ENCODE peak calls at places on chromosomes 13 and 19, in seven cellular contexts. B is foreskin fibroblast, C is gastrocnemius medialis, Q is GM12865, L is AG10803, E is tibial nerve, N is cardiac muscle cell. X is an unnamed sample.

GRCh38 chr19:45250216-45250831 is 747 bp upstream of the MARK4 start:
- DNase-seq in B (no peak), C (no peak), Q (no peak), L (no peak), E (no peak), N (no peak), X (no peak)

GRCh38 chr13:113639661-113640262 is 18.2 kb downstream of the ATP4B start:
- DNase-seq in B (no peak), C (no peak), Q (no peak), L (peak; percentile 28), E (no peak), N (no peak), X (no peak)

GRCh38 chr19:31821346-31821745 is 472.1 kb upstream of the TSHZ3 start:
- DNase-seq in B (no peak), C (no peak), Q (no peak), L (no peak), E (no peak), N (no peak), X (no peak)

GRCh38 chr13:113656015-113656588 is 1.9 kb downstream of the ATP4B start:
- DNase-seq in B (no peak), C (peak; percentile 7), Q (no peak), L (no peak), E (no peak), N (no peak), X (no peak)

GRCh38 chr13:45989607-45990006 is 62.9 kb downstream of the ZC3H13 start:
- DNase-seq in B (peak; percentile 63), C (no peak), Q (no peak), L (peak; percentile 82), E (no peak), N (no peak), X (peak; percentile 42)

GRCh38 chr13:95540848-95541247 is 11.7 kb upstream of the CLDN10 start:
- DNase-seq in B (no peak), C (peak; percentile 78), Q (no peak), L (no peak), E (no peak), N (peak; percentile 26), X (no peak)

GRCh38 chr19:51320258-51320657 is 8.8 kb downstream of the IGLON5 start:
- DNase-seq in B (no peak), C (no peak), Q (no peak), L (no peak), E (no peak), N (no peak), X (no peak)

GRCh38 chr19:32471095-32471494 is 65.5 kb downstream of the DPY19L3 start:
- DNase-seq in B (no peak), C (no peak), Q (no peak), L (no peak), E (no peak), N (no peak), X (no peak)

DNA sequence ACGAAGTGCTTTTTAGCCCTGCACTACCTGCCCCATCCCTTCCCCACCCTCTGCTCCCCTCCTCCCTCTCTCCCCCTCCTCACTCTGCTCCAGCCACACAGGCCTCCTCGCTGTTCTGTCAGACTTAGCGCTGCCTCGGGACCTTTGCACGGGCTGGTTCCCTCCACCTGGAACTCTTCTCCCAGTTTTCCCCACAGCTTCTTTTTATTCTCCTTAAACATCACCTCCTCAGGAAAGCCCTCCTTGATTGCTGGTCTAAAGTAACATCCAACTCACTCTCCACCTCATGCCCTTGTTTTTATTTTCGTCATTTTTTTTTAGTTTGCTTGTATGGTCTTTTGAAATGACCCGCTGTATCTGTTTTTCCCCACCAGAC is 19.6 kb upstream of the ZNRF4 start:
- DNase-seq in B (no peak), C (no peak), Q (no peak), L (no peak), E (no peak), N (no peak), X (no peak)
- TF ChIP-seq CTCF in B (no peak), C (no peak), Q (no peak), L (no peak), E (no peak), N (no peak), X (no peak)

GRCh38 chr19:4089400-4089908 is 22.8 kb upstream of the ZBTB7A start:
- DNase-seq in B (no peak), C (peak; percentile 37), Q (no peak), L (no peak), E (no peak), N (no peak), X (no peak)
- H3K4me3 ChIP-seq in B (no peak overlapping the region), C (no peak overlapping the region), Q (no peak overlapping the region), L (no peak overlapping the region), E (no peak overlapping the region), N (no peak overlapping the region), X (no peak overlapping the region)

DNA sequence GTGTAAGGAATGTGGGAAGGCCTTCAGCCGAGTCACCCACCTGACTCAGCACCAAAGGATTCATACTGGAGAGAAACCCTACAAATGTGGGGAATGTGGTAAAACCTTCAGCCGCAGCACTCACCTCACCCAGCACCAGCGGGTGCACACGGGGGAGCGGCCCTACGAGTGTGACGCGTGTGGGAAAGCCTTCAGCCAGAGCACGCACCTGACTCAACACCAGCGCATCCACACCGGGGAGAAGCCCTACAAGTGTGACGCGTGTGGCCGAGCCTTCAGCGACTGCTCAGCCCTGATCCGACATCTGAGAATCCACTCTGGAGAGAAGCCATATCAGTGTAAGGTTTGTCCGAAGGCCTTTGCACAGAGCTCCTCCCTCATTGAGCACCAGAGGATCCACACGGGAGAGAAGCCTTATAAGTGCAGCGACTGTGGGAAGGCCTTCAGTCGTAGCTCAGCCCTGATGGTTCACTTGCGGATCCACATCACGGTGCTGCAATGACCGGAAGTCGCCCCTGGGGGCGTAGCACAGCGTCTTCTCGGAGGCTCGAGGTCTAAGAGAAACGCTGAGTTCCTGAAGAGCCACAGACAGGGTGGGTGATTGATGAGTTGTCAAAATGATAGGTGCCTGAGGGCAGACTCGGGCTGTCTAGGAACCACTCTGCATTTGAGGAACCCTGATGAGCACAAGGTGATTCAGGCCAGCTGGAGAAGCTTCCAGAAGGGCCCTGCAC is 12.2 kb downstream of the ZSCAN22 start:
- DNase-seq in B (peak; percentile 12), C (no peak), Q (no peak), L (no peak), E (no peak), N (peak; percentile 30), X (no peak)
- TF ChIP-seq CTCF in B (no peak), C (no peak), Q (no peak), L (no peak), E (no peak), N (no peak), X (no peak)

GRCh38 chr13:51764184-51765141 is 39.5 kb downstream of the DHRS12 start:
- DNase-seq in B (peak; percentile 80), C (peak; percentile 74), Q (peak; percentile 82), L (peak; percentile 43), E (peak; percentile 81), N (peak; percentile 65), X (peak; percentile 28)
- H3K4me3 ChIP-seq in B (no peak overlapping the region), C (no peak overlapping the region), Q (peak overlapping the region; percentile 50), L (no peak overlapping the region), E (no peak overlapping the region), N (no peak overlapping the region), X (no peak overlapping the region)

X was measured in AG09309.